ENCODE peak calls at places on chromosomes 7 and 10, in six cellular contexts. One of them, this sample, is unnamed.

GRCh38 chr7:111014074-111014473 is 76.9 kb upstream of the LRRN3 start:
- DNase-seq in prostate gland: no peak
- DNase-seq in AG09309: no peak
- DNase-seq in MM.1S: no peak
- DNase-seq in neural progenitor cell: no peak
- DNase-seq in heart right ventricle: no peak
- DNase-seq in this sample: no peak

GRCh38 chr7:141456298-141456697 is 94.9 kb upstream of the AGK start:
- DNase-seq in neural progenitor cell: no peak
- DNase-seq in heart right ventricle: no peak
- DNase-seq in AG09309: no peak
- DNase-seq in MM.1S: no peak
- DNase-seq in prostate gland: no peak
- DNase-seq in this sample: no peak

GRCh38 chr10:114708717-114709352 is 50.8 kb upstream of the ABLIM1 start:
- DNase-seq in heart right ventricle: no peak
- DNase-seq in AG09309: peak
- DNase-seq in neural progenitor cell: no peak
- DNase-seq in prostate gland: no peak
- DNase-seq in MM.1S: no peak
- DNase-seq in this sample: no peak

GRCh38 chr7:73742753-73743641 is 4.4 kb upstream of the ABHD11 start:
- DNase-seq in MM.1S: peak
- DNase-seq in AG09309: no peak
- DNase-seq in heart right ventricle: no peak
- DNase-seq in prostate gland: peak
- DNase-seq in neural progenitor cell: peak
- DNase-seq in this sample: no peak

GRCh38 chr7:55224111-55224510 is 141.0 kb upstream of the LANCL2 start:
- DNase-seq in MM.1S: no peak
- DNase-seq in prostate gland: no peak
- DNase-seq in neural progenitor cell: no peak
- DNase-seq in heart right ventricle: no peak
- DNase-seq in AG09309: no peak
- DNase-seq in this sample: no peak

GRCh38 chr10:70599791-70600190 is 2.8 kb downstream of the PRF1 start:
- DNase-seq in prostate gland: no peak
- DNase-seq in AG09309: no peak
- DNase-seq in neural progenitor cell: no peak
- DNase-seq in MM.1S: no peak
- DNase-seq in heart right ventricle: no peak
- DNase-seq in this sample: no peak

GRCh38 chr10:13869295-13869664 is 282.5 kb downstream of the PRPF18 start:
- DNase-seq in neural progenitor cell: no peak
- DNase-seq in MM.1S: no peak
- DNase-seq in AG09309: no peak
- DNase-seq in heart right ventricle: no peak
- DNase-seq in prostate gland: no peak
- DNase-seq in this sample: no peak

GRCh38 chr7:96837583-96837982 is 127.9 kb upstream of the SEM1 start:
- DNase-seq in MM.1S: no peak
- DNase-seq in prostate gland: no peak
- DNase-seq in heart right ventricle: no peak
- DNase-seq in neural progenitor cell: no peak
- DNase-seq in AG09309: no peak
- DNase-seq in this sample: peak

GRCh38 chr10:3635248-3635647 is 149.8 kb downstream of the KLF6 start:
- DNase-seq in AG09309: no peak
- DNase-seq in neural progenitor cell: no peak
- DNase-seq in heart right ventricle: no peak
- DNase-seq in MM.1S: no peak
- DNase-seq in prostate gland: no peak
- DNase-seq in this sample: no peak

GRCh38 chr10:11493646-11494045 is 117.8 kb downstream of the USP6NL start:
- DNase-seq in heart right ventricle: no peak
- DNase-seq in prostate gland: no peak
- DNase-seq in neural progenitor cell: no peak
- DNase-seq in MM.1S: no peak
- DNase-seq in AG09309: no peak
- DNase-seq in this sample: no peak

GRCh38 chr10:11104772-11105675 is 87.4 kb downstream of the CELF2 start:
- DNase-seq in heart right ventricle: no peak
- DNase-seq in AG09309: no peak
- DNase-seq in neural progenitor cell: no peak
- DNase-seq in prostate gland: no peak
- DNase-seq in MM.1S: no peak
- DNase-seq in this sample: peak

GRCh38 chr7:139716156-139716942 is 61.4 kb downstream of the HIPK2 start:
- DNase-seq in AG09309: no peak
- DNase-seq in prostate gland: no peak
- DNase-seq in MM.1S: no peak
- DNase-seq in neural progenitor cell: no peak
- DNase-seq in heart right ventricle: no peak
- DNase-seq in this sample: no peak

GRCh38 chr7:38373155-38373554 is 99.7 kb upstream of the TARP start:
- DNase-seq in AG09309: no peak
- DNase-seq in neural progenitor cell: no peak
- DNase-seq in MM.1S: no peak
- DNase-seq in heart right ventricle: no peak
- DNase-seq in prostate gland: no peak
- DNase-seq in this sample: no peak

GRCh38 chr10:103637855-103638561 is 144.5 kb downstream of the NEURL1 start:
- DNase-seq in neural progenitor cell: peak
- DNase-seq in prostate gland: peak
- DNase-seq in heart right ventricle: peak
- DNase-seq in MM.1S: no peak
- DNase-seq in AG09309: peak
- DNase-seq in this sample: no peak

GRCh38 chr7:155770186-155770585 is 42.1 kb downstream of the SHH start:
- DNase-seq in neural progenitor cell: no peak
- DNase-seq in AG09309: no peak
- DNase-seq in MM.1S: no peak
- DNase-seq in heart right ventricle: no peak
- DNase-seq in prostate gland: no peak
- DNase-seq in this sample: no peak

GRCh38 chr7:106344861-106345260 is 60.1 kb upstream of the NAMPT start:
- DNase-seq in AG09309: no peak
- DNase-seq in MM.1S: no peak
- DNase-seq in neural progenitor cell: no peak
- DNase-seq in prostate gland: no peak
- DNase-seq in heart right ventricle: no peak
- DNase-seq in this sample: no peak

GRCh38 chr10:97914837-97915211 is 65.2 kb downstream of the GOLGA7B start:
- DNase-seq in heart right ventricle: peak
- DNase-seq in AG09309: peak
- DNase-seq in neural progenitor cell: peak
- DNase-seq in MM.1S: peak
- DNase-seq in prostate gland: peak
- DNase-seq in this sample: peak

GRCh38 chr10:125774581-125775191 is 935 bp downstream of the MMP21 start:
- DNase-seq in MM.1S: no peak
- DNase-seq in heart right ventricle: no peak
- DNase-seq in neural progenitor cell: no peak
- DNase-seq in prostate gland: no peak
- DNase-seq in AG09309: no peak
- DNase-seq in this sample: no peak

GRCh38 chr10:125772112-125772863 is 3.3 kb downstream of the MMP21 start:
- DNase-seq in MM.1S: no peak
- DNase-seq in neural progenitor cell: no peak
- DNase-seq in heart right ventricle: no peak
- DNase-seq in prostate gland: no peak
- DNase-seq in AG09309: no peak
- DNase-seq in this sample: no peak

GRCh38 chr10:125774144-125774543 is 1.5 kb downstream of the MMP21 start:
- DNase-seq in prostate gland: no peak
- DNase-seq in AG09309: no peak
- DNase-seq in MM.1S: no peak
- DNase-seq in heart right ventricle: no peak
- DNase-seq in neural progenitor cell: no peak
- DNase-seq in this sample: no peak

GRCh38 chr10:125772864-125773180 is 2.8 kb downstream of the MMP21 start:
- DNase-seq in heart right ventricle: no peak
- DNase-seq in MM.1S: no peak
- DNase-seq in neural progenitor cell: no peak
- DNase-seq in AG09309: no peak
- DNase-seq in prostate gland: no peak
- DNase-seq in this sample: no peak

DNA sequence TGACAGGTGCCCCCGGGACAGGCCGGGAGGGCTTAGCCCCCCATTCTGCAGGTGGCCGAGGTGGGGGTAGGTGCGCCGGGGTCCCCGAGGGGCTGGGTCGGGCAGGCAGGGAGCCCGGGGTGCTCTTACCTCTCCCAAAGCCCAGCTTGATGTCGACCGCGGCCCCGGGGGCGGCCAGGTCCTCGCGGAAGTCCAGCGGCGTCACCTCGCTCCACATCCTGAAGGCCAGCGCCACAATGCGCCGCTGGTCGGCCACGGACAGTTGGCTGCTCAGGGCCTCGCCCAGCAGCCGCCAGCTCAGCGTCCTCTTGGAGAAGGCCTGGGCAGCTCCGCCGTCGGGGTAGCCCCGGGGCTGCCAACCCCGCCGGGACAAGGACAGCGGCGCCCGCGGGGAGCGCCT is 1.9 kb downstream of the MMP21 start:
- DNase-seq in AG09309: no peak
- DNase-seq in heart right ventricle: no peak
- DNase-seq in neural progenitor cell: no peak
- DNase-seq in MM.1S: no peak
- DNase-seq in prostate gland: no peak
- DNase-seq in this sample: no peak
- H3K4me3 ChIP-seq in AG09309: no peak
- H3K4me3 ChIP-seq in heart right ventricle: no peak
- H3K4me3 ChIP-seq in neural progenitor cell: no peak
- H3K4me3 ChIP-seq in MM.1S: no peak
- H3K4me3 ChIP-seq in prostate gland: no peak
- H3K4me3 ChIP-seq in this sample: no peak

GRCh38 chr7:129829677-129830631 is 122.8 kb downstream of the UBE2H start:
- DNase-seq in AG09309: peak
- DNase-seq in heart right ventricle: peak
- DNase-seq in prostate gland: peak
- DNase-seq in neural progenitor cell: peak
- DNase-seq in MM.1S: peak
- DNase-seq in this sample: peak
- H3K4me3 ChIP-seq in AG09309: no peak
- H3K4me3 ChIP-seq in heart right ventricle: no peak
- H3K4me3 ChIP-seq in prostate gland: no peak
- H3K4me3 ChIP-seq in neural progenitor cell: no peak
- H3K4me3 ChIP-seq in MM.1S: no peak
- H3K4me3 ChIP-seq in this sample: no peak

GRCh38 chr10:96270564-96270963 is 805 bp downstream of the BLNK start:
- DNase-seq in MM.1S: no peak
- DNase-seq in neural progenitor cell: no peak
- DNase-seq in heart right ventricle: no peak
- DNase-seq in prostate gland: no peak
- DNase-seq in AG09309: no peak
- DNase-seq in this sample: no peak
- H3K4me3 ChIP-seq in MM.1S: peak
- H3K4me3 ChIP-seq in neural progenitor cell: no peak
- H3K4me3 ChIP-seq in heart right ventricle: no peak
- H3K4me3 ChIP-seq in prostate gland: peak
- H3K4me3 ChIP-seq in AG09309: no peak
- H3K4me3 ChIP-seq in this sample: no peak

DNA sequence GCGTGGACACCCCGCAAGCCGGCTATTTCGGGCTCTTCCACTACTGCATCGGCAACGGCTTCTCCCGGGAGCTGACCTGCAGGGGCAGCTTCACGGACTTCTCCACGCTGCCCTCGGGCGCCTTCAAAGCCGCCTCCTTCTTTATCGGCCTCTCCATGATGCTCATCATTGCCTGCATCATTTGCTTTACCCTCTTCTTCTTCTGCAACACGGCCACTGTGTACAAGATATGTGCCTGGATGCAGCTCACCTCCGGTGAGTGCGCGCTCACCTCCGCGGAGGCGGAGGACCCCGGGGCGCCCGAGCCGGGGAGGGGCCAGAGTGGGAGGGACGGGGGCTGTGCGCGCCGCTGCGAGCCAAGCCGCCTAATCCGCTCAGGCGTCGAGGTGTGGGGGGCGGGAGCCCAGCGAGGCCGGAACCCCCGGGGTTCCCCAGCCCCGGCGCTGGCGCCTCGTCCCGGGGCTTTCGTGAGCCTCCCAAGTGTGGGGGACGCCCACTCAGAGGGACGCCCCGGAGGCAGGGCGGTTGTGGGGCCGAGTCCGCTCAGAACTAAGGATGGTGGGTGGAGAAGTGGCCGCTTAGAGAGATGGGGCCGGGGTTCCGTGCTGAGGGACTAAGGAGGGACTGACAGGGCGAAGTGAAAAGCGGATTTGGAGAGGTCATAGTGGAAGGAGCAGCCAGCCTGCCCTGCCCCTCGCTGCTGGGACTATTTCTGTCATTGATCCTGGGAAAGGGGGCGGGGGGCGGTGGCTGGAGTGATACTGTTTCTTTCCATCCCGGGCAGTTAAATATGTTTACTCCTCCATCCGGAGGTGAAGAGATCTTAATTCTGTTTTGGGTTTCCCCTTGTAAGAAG is 795 bp downstream of the LHFPL3 start:
- DNase-seq in MM.1S: no peak
- DNase-seq in neural progenitor cell: peak
- DNase-seq in prostate gland: no peak
- DNase-seq in AG09309: no peak
- DNase-seq in heart right ventricle: no peak
- DNase-seq in this sample: no peak
- H3K4me3 ChIP-seq in MM.1S: peak
- H3K4me3 ChIP-seq in neural progenitor cell: peak
- H3K4me3 ChIP-seq in prostate gland: peak
- H3K4me3 ChIP-seq in AG09309: peak
- H3K4me3 ChIP-seq in heart right ventricle: no peak
- H3K4me3 ChIP-seq in this sample: no peak

GRCh38 chr7:47978790-47979144 is 648 bp downstream of the HUS1 start:
- DNase-seq in MM.1S: no peak
- DNase-seq in heart right ventricle: no peak
- DNase-seq in AG09309: no peak
- DNase-seq in neural progenitor cell: no peak
- DNase-seq in prostate gland: no peak
- DNase-seq in this sample: no peak
- H3K4me3 ChIP-seq in MM.1S: peak
- H3K4me3 ChIP-seq in heart right ventricle: peak
- H3K4me3 ChIP-seq in AG09309: peak
- H3K4me3 ChIP-seq in neural progenitor cell: peak
- H3K4me3 ChIP-seq in prostate gland: peak
- H3K4me3 ChIP-seq in this sample: peak

DNA sequence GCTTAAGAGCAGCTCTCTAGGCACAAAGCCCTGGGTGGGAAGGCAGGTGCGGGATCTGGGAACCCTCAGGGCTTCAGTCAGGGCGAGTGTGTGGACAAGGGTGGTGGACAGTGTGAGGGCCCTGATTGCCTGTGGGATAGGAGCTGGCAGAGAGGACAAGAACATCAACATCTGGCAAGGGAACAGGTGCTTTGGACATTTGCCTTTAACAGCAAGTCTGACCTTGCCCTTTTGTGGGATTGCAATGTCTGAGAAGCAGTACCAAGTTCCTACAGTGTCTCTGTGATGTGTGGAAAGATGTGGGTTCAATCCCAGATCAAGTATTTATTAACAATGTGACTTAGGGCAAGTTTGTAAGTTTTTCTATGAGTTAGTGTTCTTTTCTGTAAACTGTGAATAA is 46.7 kb downstream of the TFAM start:
- DNase-seq in neural progenitor cell: no peak
- DNase-seq in MM.1S: no peak
- DNase-seq in AG09309: no peak
- DNase-seq in heart right ventricle: no peak
- DNase-seq in prostate gland: no peak
- DNase-seq in this sample: no peak
- H3K4me3 ChIP-seq in neural progenitor cell: no peak
- H3K4me3 ChIP-seq in MM.1S: no peak
- H3K4me3 ChIP-seq in AG09309: no peak
- H3K4me3 ChIP-seq in heart right ventricle: no peak
- H3K4me3 ChIP-seq in prostate gland: no peak
- H3K4me3 ChIP-seq in this sample: no peak